ENCODE peak calls at places on chromosomes 12 and 14, in five cellular contexts. Q is AG04449; G is nephron progenitor cell; W is GM10248; V is activated CD8-positive, alpha-beta T cell treated with anti-CD3 and anti-CD28 coated beads for 36 hours. I is an unnamed sample.

GRCh38 chr14:32561520-32561919 is 232.4 kb downstream of the AKAP6 start:
- DNase-seq in G (no peak), V (no peak), Q (peak; percentile 75), W (no peak), I (no peak)

GRCh38 chr12:10001141-10001778 is 2.3 kb upstream of the CLEC1B start:
- DNase-seq in W (no peak), Q (no peak), G (no peak), V (no peak), I (no peak)

GRCh38 chr14:66444271-66444987 is 41.7 kb upstream of the CCDC196 start:
- DNase-seq in W (no peak), G (no peak), V (no peak), Q (no peak), I (no peak)

GRCh38 chr12:119208626-119209061 is 29.9 kb downstream of the HSPB8 start:
- DNase-seq in W (no peak), Q (no peak), G (no peak), V (no peak), I (peak; percentile 57)

GRCh38 chr14:100031506-100032281 is 33.5 kb upstream of the EVL start:
- DNase-seq in V (no peak), Q (peak; percentile 96), G (no peak), W (no peak), I (peak; percentile 97)

GRCh38 chr12:42475055-42475454 is 114.5 kb downstream of the PRICKLE1 start:
- DNase-seq in Q (no peak), W (no peak), V (no peak), G (no peak), I (no peak)

GRCh38 chr14:54567634-54568561 is 970 bp downstream of the SAMD4A start:
- DNase-seq in V (peak; percentile 60), G (peak; percentile 69), Q (no peak), W (peak; percentile 63), I (no peak)

GRCh38 chr12:130764073-130764472 is 48.0 kb upstream of the RIMBP2 start:
- DNase-seq in Q (no peak), W (no peak), G (no peak), V (peak; percentile 51), I (no peak)

GRCh38 chr12:46804054-46804453 is 21.7 kb downstream of the SLC38A4 start:
- DNase-seq in W (no peak), V (no peak), G (no peak), Q (no peak), I (no peak)

GRCh38 chr12:109765493-109765810 is 51.8 kb downstream of the FAM222A start:
- DNase-seq in W (no peak), G (no peak), Q (no peak), V (no peak), I (no peak)

GRCh38 chr12:132424118-132424438 is 65.9 kb upstream of the FBRSL1 start:
- DNase-seq in G (no peak), W (no peak), V (no peak), Q (no peak), I (no peak)

GRCh38 chr12:118319627-118320026 is 53.1 kb downstream of the TAOK3 start:
- DNase-seq in G (no peak), V (no peak), W (no peak), Q (no peak), I (no peak)

GRCh38 chr12:80690090-80690489 is 17.3 kb upstream of the MYF6 start:
- DNase-seq in V (no peak), W (no peak), G (no peak), Q (no peak), I (no peak)

GRCh38 chr12:70247653-70248199 is 4.5 kb downstream of the CNOT2 start:
- DNase-seq in Q (no peak), V (no peak), G (no peak), W (no peak), I (no peak)

GRCh38 chr12:118175823-118176447 is 40.0 kb downstream of the PEBP1 start:
- DNase-seq in V (no peak), W (peak; percentile 53), Q (no peak), G (no peak), I (no peak)

GRCh38 chr12:57171668-57172067 is 24.2 kb upstream of the LRP1-AS start:
- DNase-seq in G (no peak), W (no peak), V (no peak), Q (no peak), I (no peak)

GRCh38 chr12:11863478-11863906 is 207.2 kb upstream of the BCL2L14 start:
- DNase-seq in G (no peak), W (no peak), Q (no peak), V (no peak), I (no peak)

GRCh38 chr12:2301531-2302461 is 249.0 kb downstream of the CACNA1C start:
- DNase-seq in G (no peak), W (no peak), Q (peak; percentile 59), V (no peak), I (no peak)

GRCh38 chr12:12689672-12690287 is 6.2 kb downstream of the GPR19 start:
- DNase-seq in Q (no peak), V (peak; percentile 35), W (no peak), G (no peak), I (no peak)

GRCh38 chr12:68750506-68750905 is 4.5 kb downstream of the SLC35E3 start:
- DNase-seq in W (no peak), V (no peak), G (no peak), Q (no peak), I (no peak)
- TF ChIP-seq CTCF in W (no peak), V (no peak), G (no peak), Q (no peak), I (no peak)

GRCh38 chr14:102581193-102581592 is 11.3 kb upstream of the RCOR1 start:
- DNase-seq in W (no peak), V (no peak), Q (no peak), G (no peak), I (no peak)

GRCh38 chr14:102586420-102587119 is 5.9 kb upstream of the RCOR1 start:
- DNase-seq in G (no peak), V (no peak), Q (no peak), W (no peak), I (no peak)

GRCh38 chr14:102588821-102589220 is 3.6 kb upstream of the RCOR1 start:
- DNase-seq in W (no peak), Q (no peak), V (no peak), G (no peak), I (no peak)

GRCh38 chr14:102583726-102584125 is 8.7 kb upstream of the RCOR1 start:
- DNase-seq in V (no peak), G (no peak), W (no peak), Q (no peak), I (no peak)

DNA sequence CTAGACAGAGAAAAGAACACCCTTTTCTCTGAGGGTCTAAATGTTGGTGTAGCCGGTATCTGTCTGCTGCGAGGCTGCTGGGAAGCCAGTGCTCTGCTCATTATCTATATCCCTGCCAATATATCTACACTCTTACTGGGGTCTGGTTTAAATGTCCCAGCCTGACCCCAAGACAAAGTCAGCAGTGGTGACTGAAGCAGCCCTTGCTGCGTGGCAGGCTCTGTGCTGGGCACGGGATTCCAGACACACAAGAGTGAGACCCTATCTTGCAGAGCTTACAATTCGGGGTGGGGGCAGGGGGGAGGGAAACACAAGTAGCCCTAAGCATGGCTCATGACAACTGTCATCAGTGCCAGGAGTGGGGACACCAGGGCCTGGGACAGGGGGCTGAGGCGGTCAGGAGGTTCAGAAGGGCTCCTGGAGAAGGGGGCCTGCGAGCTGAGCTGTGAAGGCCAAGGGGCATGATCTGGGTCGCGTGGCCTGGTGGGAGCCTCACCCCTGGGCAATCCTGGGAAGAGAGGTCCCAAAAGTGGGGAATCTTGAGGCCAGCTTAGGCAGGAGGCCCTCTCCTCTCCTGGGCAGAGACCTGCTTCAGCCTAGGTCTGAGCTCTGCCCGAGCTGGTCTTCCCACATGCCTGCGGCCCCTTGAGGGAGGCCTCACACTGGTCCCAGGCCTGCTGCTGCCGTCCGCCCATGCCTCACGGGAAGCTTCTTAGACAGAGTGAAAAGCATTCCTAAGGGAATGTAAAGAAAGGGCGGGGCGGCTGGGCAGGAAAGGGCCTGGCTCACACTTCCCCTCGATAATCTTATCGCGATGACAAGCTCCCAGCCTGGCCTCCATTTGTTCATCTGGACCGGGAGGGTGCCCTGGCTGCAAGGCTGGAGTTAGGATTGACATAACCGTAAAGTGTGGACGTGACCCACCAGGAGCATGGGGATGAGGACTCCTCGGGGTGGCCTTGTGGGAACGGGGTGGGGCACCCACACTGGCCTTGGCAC is 7.3 kb upstream of the RCOR1 start:
- DNase-seq in W (no peak), V (no peak), Q (no peak), G (peak; percentile 53), I (no peak)
- TF ChIP-seq CTCF in W (no peak), V (no peak), Q (no peak), G (no peak), I (no peak)

DNA sequence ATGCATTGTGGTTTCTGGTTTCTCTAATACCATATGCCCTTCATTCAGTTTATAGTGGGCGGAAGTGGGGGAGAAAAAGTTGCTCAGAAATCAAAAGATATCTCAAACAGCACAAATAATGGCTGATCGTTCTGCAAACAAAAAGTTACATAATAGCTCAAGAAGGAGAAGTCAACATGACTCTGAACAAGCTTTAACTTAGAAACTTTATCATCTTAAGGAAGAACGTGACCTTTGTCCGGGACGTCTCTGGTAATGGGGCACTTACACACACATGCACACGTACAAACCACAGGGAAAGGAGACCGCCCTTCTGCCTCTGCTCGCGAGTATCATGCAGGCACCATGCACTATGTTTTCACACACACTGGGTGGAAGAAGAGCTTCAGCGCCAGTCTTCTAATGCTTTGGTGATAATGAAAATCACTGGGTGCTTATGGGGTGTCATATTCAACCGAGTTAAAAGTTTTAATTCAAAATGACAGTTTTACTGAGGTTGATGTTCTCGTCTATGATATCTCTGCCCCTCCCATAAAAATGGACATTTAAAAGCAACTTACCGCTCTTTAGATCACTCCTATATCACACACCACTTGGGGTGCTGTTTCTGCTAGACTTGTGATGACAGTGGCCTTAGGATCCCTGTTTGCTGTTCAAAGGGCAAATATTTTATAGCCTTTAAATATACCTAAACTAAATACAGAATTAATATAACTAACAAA is 4.7 kb downstream of the FOS start:
- DNase-seq in W (no peak), G (no peak), V (no peak), Q (no peak), I (no peak)
- TF ChIP-seq CTCF in W (no peak), G (no peak), V (no peak), Q (no peak), I (peak; percentile 40)

GRCh38 chr14:22159049-22159448 is 430.0 kb downstream of the DAD1 start:
- DNase-seq in Q (no peak), V (no peak), G (no peak), W (no peak), I (no peak)

GRCh38 chr14:22159968-22160367 is 429.1 kb downstream of the DAD1 start:
- DNase-seq in W (no peak), V (peak; percentile 40), G (no peak), Q (no peak), I (no peak)

GRCh38 chr14:22158560-22158959 is 430.5 kb downstream of the DAD1 start:
- DNase-seq in V (no peak), Q (no peak), G (no peak), W (no peak), I (no peak)

GRCh38 chr14:22164616-22165015 is 424.4 kb downstream of the DAD1 start:
- DNase-seq in G (no peak), V (no peak), W (no peak), Q (no peak), I (no peak)

GRCh38 chr14:22163051-22163450 is 426.0 kb downstream of the DAD1 start:
- DNase-seq in G (no peak), W (no peak), V (no peak), Q (no peak), I (no peak)
- TF ChIP-seq CTCF in G (peak; percentile 7), W (peak; percentile 29), V (no peak), Q (no peak), I (peak; percentile 55)

DNA sequence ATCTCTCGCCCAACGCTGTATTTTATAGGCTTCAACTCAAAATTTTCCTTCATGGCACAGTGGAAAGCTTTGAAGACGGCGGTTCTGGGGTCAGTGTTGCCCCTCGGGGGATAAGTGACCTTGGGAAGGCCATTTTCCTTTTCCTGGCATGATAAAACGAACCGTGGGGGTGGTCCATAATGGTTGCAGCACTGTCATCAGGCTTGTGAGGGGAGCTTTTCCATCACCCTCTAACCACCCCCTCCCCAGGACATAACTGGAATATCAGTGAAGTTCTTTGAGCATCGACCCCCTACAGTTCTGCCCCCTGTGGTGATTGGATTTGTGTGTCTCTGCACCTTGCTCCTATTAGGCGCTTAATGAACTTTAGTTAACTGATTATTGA is 16.0 kb downstream of the FOS start:
- DNase-seq in G (peak; percentile 18), W (no peak), V (no peak), Q (no peak), I (no peak)
- TF ChIP-seq CTCF in G (no peak), W (no peak), V (peak; percentile 39), Q (no peak), I (no peak)

I was measured in epithelial cell of proximal tubule.